ENCODE peak calls at places on chromosomes 2 and 18, in six cellular contexts. One of them, this sample, is unnamed.

GRCh38 chr2:238868067-238868524 is 20.2 kb downstream of the TWIST2 start:
- DNase-seq in neuronal stem cell: no peak
- DNase-seq in IMR-90: no peak
- DNase-seq in H9: no peak
- DNase-seq in mesenchymal stem cell: no peak
- DNase-seq in trophoblast cell: no peak
- DNase-seq in this sample: no peak

GRCh38 chr18:31209041-31209440 is 46.4 kb upstream of the DSC1 start:
- DNase-seq in neuronal stem cell: no peak
- DNase-seq in IMR-90: no peak
- DNase-seq in H9: no peak
- DNase-seq in mesenchymal stem cell: no peak
- DNase-seq in trophoblast cell: peak; percentile 41
- DNase-seq in this sample: peak; percentile 93

GRCh38 chr2:71691747-71692455 is 238.5 kb downstream of the DYSF start:
- DNase-seq in neuronal stem cell: no peak
- DNase-seq in IMR-90: no peak
- DNase-seq in H9: peak; percentile 58
- DNase-seq in mesenchymal stem cell: no peak
- DNase-seq in trophoblast cell: peak; percentile 44
- DNase-seq in this sample: peak; percentile 44

GRCh38 chr2:6917761-6918421 is 679 bp downstream of the RNF144A start:
- DNase-seq in neuronal stem cell: peak; percentile 32
- DNase-seq in IMR-90: no peak
- DNase-seq in H9: peak; percentile 47
- DNase-seq in mesenchymal stem cell: peak; percentile 44
- DNase-seq in trophoblast cell: peak; percentile 18
- DNase-seq in this sample: peak; percentile 49

GRCh38 chr2:74846481-74846880 is 12.6 kb downstream of the HK2 start:
- DNase-seq in neuronal stem cell: no peak
- DNase-seq in IMR-90: no peak
- DNase-seq in H9: no peak
- DNase-seq in mesenchymal stem cell: no peak
- DNase-seq in trophoblast cell: no peak
- DNase-seq in this sample: no peak

GRCh38 chr2:54945401-54946219 is 104.6 kb downstream of the RTN4 start:
- DNase-seq in neuronal stem cell: no peak
- DNase-seq in IMR-90: peak; percentile 68
- DNase-seq in H9: no peak
- DNase-seq in mesenchymal stem cell: peak; percentile 53
- DNase-seq in trophoblast cell: no peak
- DNase-seq in this sample: peak; percentile 41

GRCh38 chr2:86764661-86765307 is 25.9 kb downstream of the CD8A start:
- DNase-seq in neuronal stem cell: peak; percentile 26
- DNase-seq in IMR-90: peak; percentile 49
- DNase-seq in H9: no peak
- DNase-seq in mesenchymal stem cell: peak; percentile 63
- DNase-seq in trophoblast cell: peak; percentile 29
- DNase-seq in this sample: peak; percentile 68

GRCh38 chr2:207663870-207664545 is 38.8 kb upstream of the METTL21A start:
- DNase-seq in neuronal stem cell: no peak
- DNase-seq in IMR-90: no peak
- DNase-seq in H9: no peak
- DNase-seq in mesenchymal stem cell: no peak
- DNase-seq in trophoblast cell: no peak
- DNase-seq in this sample: no peak

GRCh38 chr2:118747066-118747465 is 100.4 kb downstream of the EN1 start:
- DNase-seq in neuronal stem cell: no peak
- DNase-seq in IMR-90: no peak
- DNase-seq in H9: no peak
- DNase-seq in mesenchymal stem cell: no peak
- DNase-seq in trophoblast cell: no peak
- DNase-seq in this sample: no peak

GRCh38 chr2:80145499-80145898 is 159.1 kb downstream of the LRRTM1 start:
- DNase-seq in neuronal stem cell: no peak
- DNase-seq in IMR-90: no peak
- DNase-seq in H9: no peak
- DNase-seq in mesenchymal stem cell: no peak
- DNase-seq in trophoblast cell: no peak
- DNase-seq in this sample: no peak

GRCh38 chr2:236787885-236788284 is 218.3 kb downstream of the ACKR3 start:
- DNase-seq in neuronal stem cell: no peak
- DNase-seq in IMR-90: no peak
- DNase-seq in H9: no peak
- DNase-seq in mesenchymal stem cell: no peak
- DNase-seq in trophoblast cell: no peak
- DNase-seq in this sample: no peak

GRCh38 chr18:79901665-79902064 is 49.8 kb downstream of the SLC66A2 start:
- DNase-seq in neuronal stem cell: no peak
- DNase-seq in IMR-90: no peak
- DNase-seq in H9: no peak
- DNase-seq in mesenchymal stem cell: no peak
- DNase-seq in trophoblast cell: no peak
- DNase-seq in this sample: no peak

GRCh38 chr2:72142743-72143440 is 4.8 kb downstream of the CYP26B1 start:
- DNase-seq in neuronal stem cell: peak; percentile 50
- DNase-seq in IMR-90: peak; percentile 13
- DNase-seq in H9: peak; percentile 66
- DNase-seq in mesenchymal stem cell: peak; percentile 55
- DNase-seq in trophoblast cell: peak; percentile 47
- DNase-seq in this sample: peak; percentile 60

GRCh38 chr2:30414951-30415350 is 32.1 kb upstream of the LCLAT1 start:
- DNase-seq in neuronal stem cell: no peak
- DNase-seq in IMR-90: peak; percentile 74
- DNase-seq in H9: no peak
- DNase-seq in mesenchymal stem cell: no peak
- DNase-seq in trophoblast cell: no peak
- DNase-seq in this sample: no peak

GRCh38 chr2:88854528-88854927 is 163.1 kb downstream of the RPIA start:
- DNase-seq in neuronal stem cell: no peak
- DNase-seq in IMR-90: no peak
- DNase-seq in H9: no peak
- DNase-seq in mesenchymal stem cell: no peak
- DNase-seq in trophoblast cell: no peak
- DNase-seq in this sample: no peak

GRCh38 chr2:95728878-95729511 is 137.2 kb downstream of the TRIM43 start:
- DNase-seq in neuronal stem cell: peak; percentile 53
- DNase-seq in IMR-90: peak; percentile 89
- DNase-seq in H9: peak; percentile 52
- DNase-seq in mesenchymal stem cell: peak; percentile 41
- DNase-seq in trophoblast cell: peak; percentile 75
- DNase-seq in this sample: peak; percentile 80

GRCh38 chr2:183998041-183998796 is 600.1 kb upstream of the ZNF804A start:
- DNase-seq in neuronal stem cell: no peak
- DNase-seq in IMR-90: no peak
- DNase-seq in H9: no peak
- DNase-seq in mesenchymal stem cell: no peak
- DNase-seq in trophoblast cell: no peak
- DNase-seq in this sample: peak; percentile 61

GRCh38 chr2:139031722-139032121 is 251.5 kb upstream of the NXPH2 start:
- DNase-seq in neuronal stem cell: no peak
- DNase-seq in IMR-90: no peak
- DNase-seq in H9: peak; percentile 46
- DNase-seq in mesenchymal stem cell: no peak
- DNase-seq in trophoblast cell: no peak
- DNase-seq in this sample: peak; percentile 63

GRCh38 chr18:58615150-58616132 is 13.4 kb downstream of the ALPK2 start:
- DNase-seq in neuronal stem cell: no peak
- DNase-seq in IMR-90: peak; percentile 30
- DNase-seq in H9: no peak
- DNase-seq in mesenchymal stem cell: no peak
- DNase-seq in trophoblast cell: no peak
- DNase-seq in this sample: no peak

GRCh38 chr18:58619554-58619915 is 9.4 kb downstream of the ALPK2 start:
- DNase-seq in neuronal stem cell: no peak
- DNase-seq in IMR-90: no peak
- DNase-seq in H9: no peak
- DNase-seq in mesenchymal stem cell: no peak
- DNase-seq in trophoblast cell: no peak
- DNase-seq in this sample: no peak

GRCh38 chr18:58624011-58624410 is 4.9 kb downstream of the ALPK2 start:
- DNase-seq in neuronal stem cell: no peak
- DNase-seq in IMR-90: no peak
- DNase-seq in H9: no peak
- DNase-seq in mesenchymal stem cell: no peak
- DNase-seq in trophoblast cell: no peak
- DNase-seq in this sample: no peak

GRCh38 chr18:58616446-58616845 is 12.4 kb downstream of the ALPK2 start:
- DNase-seq in neuronal stem cell: no peak
- DNase-seq in IMR-90: no peak
- DNase-seq in H9: no peak
- DNase-seq in mesenchymal stem cell: no peak
- DNase-seq in trophoblast cell: no peak
- DNase-seq in this sample: no peak

GRCh38 chr18:58618822-58619553 is 9.9 kb downstream of the ALPK2 start:
- DNase-seq in neuronal stem cell: no peak
- DNase-seq in IMR-90: peak; percentile 36
- DNase-seq in H9: no peak
- DNase-seq in mesenchymal stem cell: no peak
- DNase-seq in trophoblast cell: no peak
- DNase-seq in this sample: peak; percentile 84
- H3K4ac ChIP-seq in neuronal stem cell: no peak overlapping the region
- H3K4ac ChIP-seq in IMR-90: peak overlapping the region; percentile 46
- H3K4ac ChIP-seq in H9: no peak overlapping the region
- H3K4ac ChIP-seq in mesenchymal stem cell: no peak overlapping the region
- H3K4ac ChIP-seq in trophoblast cell: no peak overlapping the region
- H3K4ac ChIP-seq in this sample: peak overlapping the region; percentile 50

DNA sequence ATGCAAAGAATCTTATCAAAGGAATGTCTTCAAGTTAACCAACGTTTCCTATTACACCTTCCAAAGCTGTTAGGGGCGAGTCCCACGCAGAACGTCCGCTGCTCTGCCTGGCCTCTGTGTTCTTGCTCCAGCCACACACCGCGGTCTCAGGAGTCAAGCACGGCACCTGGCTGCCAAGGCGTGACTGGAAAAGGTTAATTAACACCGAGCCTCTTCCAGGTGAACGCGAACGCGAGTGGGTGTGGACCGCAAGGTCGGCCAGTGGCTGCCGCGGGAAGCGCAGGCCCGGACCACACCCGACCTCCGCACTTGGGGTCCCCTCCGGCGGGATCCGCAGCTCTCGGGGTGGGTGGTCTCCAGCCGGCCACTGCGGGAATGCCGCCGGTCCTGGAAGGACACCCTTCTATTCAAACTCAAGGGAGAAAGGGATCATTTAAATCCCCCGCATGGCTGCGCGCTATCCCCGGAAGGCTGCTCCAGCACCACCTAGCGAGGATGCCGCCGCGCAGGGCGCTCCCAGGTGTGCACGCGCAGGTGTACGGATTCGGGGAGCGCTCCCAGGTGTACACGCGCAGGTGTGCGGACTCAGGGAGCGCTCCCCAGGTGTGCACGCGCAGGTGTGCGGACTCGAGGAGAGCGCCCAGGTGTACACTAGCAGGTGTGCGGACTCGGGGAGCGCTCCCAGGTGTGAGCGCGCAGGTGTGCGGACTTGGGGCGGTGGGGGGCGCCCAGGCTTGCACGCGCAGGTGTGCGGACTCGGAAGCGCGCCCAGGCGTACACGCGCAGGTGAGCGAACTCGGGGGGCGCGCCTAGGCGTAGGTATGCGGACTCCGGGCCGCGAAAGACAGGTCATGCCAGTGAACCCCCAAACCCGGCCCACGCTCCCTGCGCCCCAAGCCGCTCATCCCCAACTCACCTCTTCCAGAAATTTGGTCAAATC is 662 bp downstream of the CYB5A start:
- DNase-seq in neuronal stem cell: no peak
- DNase-seq in IMR-90: no peak
- DNase-seq in H9: peak; percentile 81
- DNase-seq in mesenchymal stem cell: no peak
- DNase-seq in trophoblast cell: peak; percentile 44
- DNase-seq in this sample: peak; percentile 60
- H3K4ac ChIP-seq in neuronal stem cell: no peak overlapping the region
- H3K4ac ChIP-seq in IMR-90: peak overlapping the region; percentile 92
- H3K4ac ChIP-seq in H9: no peak overlapping the region
- H3K4ac ChIP-seq in mesenchymal stem cell: peak overlapping the region; percentile 98
- H3K4ac ChIP-seq in trophoblast cell: peak overlapping the region; percentile 10
- H3K4ac ChIP-seq in this sample: no peak overlapping the region

DNA sequence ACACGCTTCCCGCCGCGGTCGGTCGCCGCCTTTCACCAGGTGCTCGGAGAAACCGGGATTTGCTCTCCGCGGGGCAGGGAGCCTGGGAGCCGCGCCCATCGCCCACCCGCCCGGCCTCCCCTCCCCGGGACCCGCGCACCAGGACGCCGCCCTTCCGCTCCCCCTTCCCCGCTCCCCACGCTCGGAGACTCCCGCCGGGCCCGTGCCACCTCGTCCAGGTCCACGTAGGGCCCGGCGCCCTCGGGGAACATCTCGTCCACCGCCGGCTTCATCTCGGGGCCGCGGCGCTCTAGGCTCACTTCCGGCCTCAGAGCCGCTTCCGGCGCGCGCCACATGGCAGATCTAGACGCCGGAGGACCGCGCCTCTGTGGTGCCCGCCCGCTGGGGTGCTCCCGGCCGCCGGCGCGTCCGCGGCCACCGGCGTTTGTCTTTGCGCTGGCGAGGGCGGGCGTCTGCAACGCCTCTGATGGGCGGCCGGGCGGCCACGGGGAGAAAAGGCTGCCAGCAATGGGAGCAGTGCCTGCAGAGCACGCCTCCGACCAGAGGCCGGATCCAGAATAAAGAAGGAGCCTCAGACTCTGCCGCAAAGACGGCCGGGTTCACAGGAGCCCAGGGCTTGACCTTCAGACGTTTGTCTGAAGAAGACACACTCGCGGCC is at the start of gene COPS9:
- DNase-seq in neuronal stem cell: peak; percentile 83
- DNase-seq in IMR-90: peak; percentile 85
- DNase-seq in H9: peak; percentile 85
- DNase-seq in mesenchymal stem cell: peak; percentile 89
- DNase-seq in trophoblast cell: peak; percentile 76
- DNase-seq in this sample: peak; percentile 91
- H3K4ac ChIP-seq in neuronal stem cell: no peak within 1 kb of the TSS
- H3K4ac ChIP-seq in IMR-90: peak within 1 kb of the TSS; percentile 72
- H3K4ac ChIP-seq in H9: no peak within 1 kb of the TSS
- H3K4ac ChIP-seq in mesenchymal stem cell: peak within 1 kb of the TSS; percentile 57
- H3K4ac ChIP-seq in trophoblast cell: peak within 1 kb of the TSS; percentile 85
- H3K4ac ChIP-seq in this sample: no peak within 1 kb of the TSS

GRCh38 chr2:165682546-165682945 is 111.5 kb downstream of the GALNT3 start:
- DNase-seq in neuronal stem cell: no peak
- DNase-seq in IMR-90: no peak
- DNase-seq in H9: no peak
- DNase-seq in mesenchymal stem cell: no peak
- DNase-seq in trophoblast cell: no peak
- DNase-seq in this sample: no peak

GRCh38 chr2:165681841-165682240 is 112.2 kb downstream of the GALNT3 start:
- DNase-seq in neuronal stem cell: no peak
- DNase-seq in IMR-90: no peak
- DNase-seq in H9: no peak
- DNase-seq in mesenchymal stem cell: no peak
- DNase-seq in trophoblast cell: no peak
- DNase-seq in this sample: no peak

GRCh38 chr2:165691615-165692014 is 102.4 kb downstream of the GALNT3 start:
- DNase-seq in neuronal stem cell: peak; percentile 35
- DNase-seq in IMR-90: peak; percentile 31
- DNase-seq in H9: peak; percentile 67
- DNase-seq in mesenchymal stem cell: peak; percentile 41
- DNase-seq in trophoblast cell: no peak
- DNase-seq in this sample: peak; percentile 89

DNA sequence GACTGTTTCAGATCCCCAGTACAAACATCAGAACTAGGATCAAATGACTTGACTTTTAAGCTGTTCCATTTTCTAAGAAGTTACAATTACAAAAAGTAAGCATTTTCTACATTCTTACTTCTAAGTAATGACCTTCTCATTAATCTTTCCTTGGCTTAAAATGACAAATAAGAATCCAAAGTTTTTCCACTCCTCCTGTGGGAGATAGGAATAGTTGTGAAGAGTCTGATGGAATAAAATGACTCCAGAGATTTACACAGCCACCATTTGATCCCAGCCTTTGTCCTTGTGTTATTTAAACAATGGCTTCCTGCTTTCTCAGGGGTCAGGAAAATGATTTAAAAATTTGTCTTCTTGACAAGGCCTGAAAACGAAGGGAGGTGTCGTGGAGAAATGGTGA is 106.7 kb downstream of the GALNT3 start:
- DNase-seq in neuronal stem cell: no peak
- DNase-seq in IMR-90: no peak
- DNase-seq in H9: no peak
- DNase-seq in mesenchymal stem cell: no peak
- DNase-seq in trophoblast cell: no peak
- DNase-seq in this sample: no peak
- H3K4ac ChIP-seq in neuronal stem cell: no peak overlapping the region
- H3K4ac ChIP-seq in IMR-90: no peak overlapping the region
- H3K4ac ChIP-seq in H9: no peak overlapping the region
- H3K4ac ChIP-seq in mesenchymal stem cell: no peak overlapping the region
- H3K4ac ChIP-seq in trophoblast cell: no peak overlapping the region
- H3K4ac ChIP-seq in this sample: no peak overlapping the region

This sample was measured in mesendoderm.